ENCODE peak calls at places on chromosome 22, in five cellular contexts. Q is K562, D is GM12878, T is HepG2, Y is HCT116. C is an unnamed sample.
A peak's percentile ranks its signal among the peaks of the same experiment; 100 is the strongest.

GRCh38 chr22:40153705-40154104 is 24.0 kb upstream of the TNRC6B start:
- DNase-seq in Q (no peak), D (no peak), T (no peak), Y (no peak), C (no peak)

GRCh38 chr22:18031670-18032454 is 7.5 kb upstream of the MICAL3 start:
- DNase-seq in Q (no peak), D (no peak), T (no peak), Y (peak; percentile 82), C (no peak)

GRCh38 chr22:25484916-25485315 is 79.6 kb upstream of the GRK3 start:
- DNase-seq in Q (no peak), D (no peak), T (no peak), Y (no peak), C (no peak)

GRCh38 chr22:46656856-46657654 is 36.9 kb downstream of the GRAMD4 start:
- DNase-seq in Q (no peak), D (no peak), T (no peak), Y (no peak), C (no peak)

GRCh38 chr22:46835693-46836092 is 73.2 kb downstream of the TBC1D22A start:
- DNase-seq in Q (no peak), D (no peak), T (no peak), Y (no peak), C (no peak)

GRCh38 chr22:42720263-42721044 is at the start of gene A4GALT:
- DNase-seq in Q (peak; percentile 68), D (no peak), T (no peak), Y (no peak), C (peak; percentile 71)

GRCh38 chr22:42648368-42649260 is 578 bp downstream of the CYB5R3 start:
- DNase-seq in Q (peak; percentile 88), D (no peak), T (peak; percentile 82), Y (no peak), C (no peak)

GRCh38 chr22:46289244-46289891 is 7.3 kb upstream of the GTSE1 start:
- DNase-seq in Q (no peak), D (no peak), T (no peak), Y (no peak), C (no peak)

GRCh38 chr22:16915711-16916110 is 90.5 kb upstream of the XKR3 start:
- DNase-seq in Q (no peak), D (no peak), T (no peak), Y (no peak), C (no peak)

GRCh38 chr22:39435616-39436015 is 21.2 kb upstream of the MGAT3 start:
- DNase-seq in Q (no peak), D (no peak), T (no peak), Y (no peak), C (no peak)

GRCh38 chr22:33372875-33373274 is 314.7 kb upstream of the SYN3 start:
- DNase-seq in Q (no peak), D (no peak), T (no peak), Y (no peak), C (no peak)

GRCh38 chr22:40081662-40082061 is 86.9 kb downstream of the FAM83F start:
- DNase-seq in Q (no peak), D (no peak), T (no peak), Y (no peak), C (no peak)

GRCh38 chr22:37179622-37180420 is 8.2 kb downstream of the C1QTNF6 start:
- DNase-seq in Q (no peak), D (no peak), T (no peak), Y (no peak), C (no peak)

GRCh38 chr22:40449676-40450035 is 79.3 kb downstream of the SGSM3 start:
- DNase-seq in Q (no peak), D (no peak), T (no peak), Y (no peak), C (no peak)

GRCh38 chr22:26916236-26916635 is 258.8 kb downstream of the MIAT start:
- DNase-seq in Q (no peak), D (no peak), T (no peak), Y (no peak), C (no peak)

GRCh38 chr22:17575681-17576080 is 12.4 kb downstream of the SLC25A18 start:
- DNase-seq in Q (no peak), D (no peak), T (no peak), Y (no peak), C (no peak)

GRCh38 chr22:37462426-37462825 is 23.8 kb downstream of the MFNG start:
- DNase-seq in Q (no peak), D (no peak), T (no peak), Y (no peak), C (no peak)

GRCh38 chr22:30754971-30755759 is 60.5 kb downstream of the OSBP2 start:
- DNase-seq in Q (peak; percentile 54), D (no peak), T (peak; percentile 54), Y (peak; percentile 66), C (peak; percentile 54)

GRCh38 chr22:40463727-40464126 is 93.3 kb downstream of the SGSM3 start:
- DNase-seq in Q (no peak), D (no peak), T (no peak), Y (no peak), C (no peak)

GRCh38 chr22:42848941-42849340 is 8.1 kb downstream of the ARFGAP3 start:
- DNase-seq in Q (no peak), D (no peak), T (no peak), Y (no peak), C (no peak)

GRCh38 chr22:49583341-49583740 is 244.3 kb downstream of the BRD1 start:
- DNase-seq in Q (no peak), D (no peak), T (no peak), Y (no peak), C (no peak)
- TF ChIP-seq SRF in Q (no peak), D (no peak), T (no peak), Y (no peak), C (no peak)

DNA sequence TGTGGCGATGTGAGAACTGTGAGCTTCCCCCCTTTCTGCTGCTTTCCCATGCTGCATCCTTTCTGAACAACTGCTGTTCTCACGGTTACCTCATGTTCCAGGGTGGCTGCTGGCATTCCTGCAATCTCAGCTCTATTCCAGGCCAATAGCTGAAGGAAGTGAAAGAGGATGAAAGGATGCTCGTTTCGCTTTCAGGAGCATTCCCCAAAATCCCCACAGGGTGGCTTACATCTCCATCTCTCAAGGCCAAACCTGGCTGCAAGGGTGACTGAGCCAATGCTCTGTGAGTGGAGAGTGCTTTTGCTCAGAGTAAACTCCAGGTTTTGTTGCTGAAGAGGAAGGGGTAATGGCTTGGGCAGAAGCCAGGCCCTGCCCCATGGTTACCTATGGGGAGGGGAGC is 848.2 kb downstream of the BRD1 start:
- DNase-seq in Q (peak; percentile 14), D (no peak), T (peak; percentile 18), Y (peak; percentile 26), C (no peak)
- TF ChIP-seq SRF in Q (no peak), D (no peak), T (no peak), Y (no peak), C (no peak)

GRCh38 chr22:49976439-49977175 is 16.0 kb downstream of the PIM3 start:
- DNase-seq in Q (no peak), D (peak; percentile 67), T (no peak), Y (no peak), C (no peak)

GRCh38 chr22:49977578-49977977 is 17.0 kb downstream of the PIM3 start:
- DNase-seq in Q (no peak), D (no peak), T (no peak), Y (no peak), C (no peak)

GRCh38 chr22:49973018-49973965 is 12.7 kb downstream of the PIM3 start:
- DNase-seq in Q (no peak), D (no peak), T (no peak), Y (no peak), C (no peak)

GRCh38 chr22:49972163-49973017 is 11.8 kb downstream of the PIM3 start:
- DNase-seq in Q (peak; percentile 22), D (no peak), T (no peak), Y (no peak), C (peak; percentile 45)

GRCh38 chr22:49975543-49976389 is 15.2 kb downstream of the PIM3 start:
- DNase-seq in Q (peak; percentile 36), D (no peak), T (no peak), Y (no peak), C (no peak)
- TF ChIP-seq SRF in Q (no peak), D (no peak), T (no peak), Y (no peak), C (no peak)

GRCh38 chr22:29199702-29200400 is 5.8 kb upstream of the EMID1 start:
- DNase-seq in Q (no peak), D (no peak), T (no peak), Y (no peak), C (no peak)

GRCh38 chr22:29200901-29201300 is 4.8 kb upstream of the EMID1 start:
- DNase-seq in Q (no peak), D (no peak), T (no peak), Y (no peak), C (no peak)

GRCh38 chr22:29202231-29203192 is 3.2 kb upstream of the EMID1 start:
- DNase-seq in Q (peak; percentile 35), D (peak; percentile 91), T (peak; percentile 38), Y (no peak), C (no peak)

GRCh38 chr22:29203456-29203855 is 2.2 kb upstream of the EMID1 start:
- DNase-seq in Q (no peak), D (no peak), T (no peak), Y (no peak), C (no peak)

GRCh38 chr22:29201722-29202230 is 3.9 kb upstream of the EMID1 start:
- DNase-seq in Q (no peak), D (no peak), T (no peak), Y (no peak), C (no peak)
- TF ChIP-seq SRF in Q (no peak), D (no peak), T (no peak), Y (no peak), C (no peak)

GRCh38 chr22:23147632-23148387 is 2.5 kb downstream of the RAB36 start:
- DNase-seq in Q (peak; percentile 53), D (no peak), T (peak; percentile 21), Y (no peak), C (no peak)
- TF ChIP-seq SRF in Q (no peak), D (no peak), T (no peak), Y (no peak), C (no peak)

GRCh38 chr22:45268167-45268957 is 16.4 kb upstream of the UPK3A start:
- DNase-seq in Q (peak; percentile 46), D (no peak), T (no peak), Y (no peak), C (peak; percentile 87)
- TF ChIP-seq SRF in Q (no peak), D (no peak), T (no peak), Y (no peak), C (no peak)

GRCh38 chr22:19196841-19197612 is 18.5 kb upstream of the SLC25A1 start:
- DNase-seq in Q (no peak), D (no peak), T (no peak), Y (no peak), C (no peak)
- TF ChIP-seq SRF in Q (no peak), D (no peak), T (no peak), Y (no peak), C (no peak)

DNA sequence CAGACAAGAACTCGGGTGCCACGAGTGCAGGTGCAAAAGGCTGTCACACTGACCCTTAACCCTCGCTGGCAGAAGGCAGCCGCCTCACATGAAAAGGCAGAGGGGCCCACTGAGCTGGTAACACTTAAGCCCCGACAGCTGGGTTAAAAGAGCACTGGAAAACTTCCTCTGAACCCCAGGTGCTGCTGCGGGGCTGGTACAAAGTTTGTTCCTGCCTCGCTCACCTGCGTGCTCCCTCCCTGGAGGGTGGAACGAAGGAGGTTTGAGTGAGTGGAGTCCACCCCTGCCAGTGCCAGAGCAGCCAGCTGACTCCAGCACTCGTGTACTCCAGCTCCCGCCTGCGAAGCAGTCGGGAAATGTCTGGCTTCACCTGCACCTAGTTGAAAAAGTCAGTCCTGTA is 12.6 kb downstream of the SULT4A1 start:
- DNase-seq in Q (no peak), D (no peak), T (no peak), Y (no peak), C (no peak)
- TF ChIP-seq SRF in Q (no peak), D (no peak), T (no peak), Y (no peak), C (no peak)

GRCh38 chr22:36160499-36160942 is at the start of gene APOL3:
- DNase-seq in Q (no peak), D (peak; percentile 60), T (no peak), Y (no peak), C (no peak)
- TF ChIP-seq SRF in Q (no peak), D (no peak), T (no peak), Y (no peak), C (no peak)

C was measured in H1.